ENCODE peak calls at places on chromosomes 16 and 17, in four cellular contexts. V, M, P and U are unnamed samples.

GRCh38 chr16:86199871-86200700 is 301.1 kb downstream of the IRF8 start:
- DNase-seq in V (no peak), M (no peak), P (no peak), U (no peak)

GRCh38 chr16:25135239-25135878 is 23.8 kb downstream of the LCMT1 start:
- DNase-seq in V (no peak), M (no peak), P (peak; percentile 25), U (no peak)

GRCh38 chr17:77245162-77245926 is 104.6 kb downstream of the SEC14L1 start:
- DNase-seq in V (no peak), M (no peak), P (no peak), U (no peak)

GRCh38 chr16:23509441-23509754 is 896 bp downstream of the GGA2 start:
- DNase-seq in V (no peak), M (no peak), P (no peak), U (no peak)

GRCh38 chr17:19344311-19345066 is 18.0 kb downstream of the B9D1 start:
- DNase-seq in V (no peak), M (no peak), P (no peak), U (no peak)

GRCh38 chr16:2473999-2474876 is 689 bp upstream of the TBC1D24 start:
- DNase-seq in V (no peak), M (peak; percentile 74), P (no peak), U (peak; percentile 41)

GRCh38 chr17:491086-492014 is 138.7 kb upstream of the RPH3AL start:
- DNase-seq in V (no peak), M (peak; percentile 18), P (peak; percentile 51), U (peak; percentile 41)

GRCh38 chr17:58006563-58006923 is 503 bp downstream of the SRSF1 start:
- DNase-seq in V (no peak), M (peak; percentile 90), P (peak; percentile 77), U (peak; percentile 70)

GRCh38 chr16:80948886-80949502 is 57.7 kb downstream of the CMC2 start:
- DNase-seq in V (no peak), M (peak; percentile 81), P (peak; percentile 62), U (peak; percentile 31)

GRCh38 chr16:48393843-48394703 is 8.9 kb upstream of the SIAH1 start:
- DNase-seq in V (no peak), M (peak; percentile 51), P (no peak), U (no peak)

GRCh38 chr16:54080524-54081008 is 206.0 kb downstream of the IRX3 start:
- DNase-seq in V (no peak), M (no peak), P (peak; percentile 94), U (no peak)

GRCh38 chr16:16861546-16861945 is 482.6 kb downstream of the NPIPA7 start:
- DNase-seq in V (no peak), M (peak; percentile 66), P (peak; percentile 49), U (no peak)

GRCh38 chr16:10808850-10809249 is 9.7 kb downstream of the TVP23A start:
- DNase-seq in V (no peak), M (no peak), P (no peak), U (no peak)

GRCh38 chr17:1515640-1516402 is 591 bp downstream of the INPP5K start:
- DNase-seq in V (peak; percentile 49), M (peak; percentile 79), P (peak; percentile 71), U (peak; percentile 53)

GRCh38 chr17:27578718-27579085 is 52.3 kb upstream of the LGALS9 start:
- DNase-seq in V (no peak), M (peak; percentile 78), P (peak; percentile 45), U (no peak)

GRCh38 chr17:55271958-55272710 is 7.4 kb downstream of the HLF start:
- DNase-seq in V (no peak), M (no peak), P (no peak), U (no peak)

GRCh38 chr17:50793007-50793406 is 25.7 kb upstream of the ANKRD40CL start:
- DNase-seq in V (no peak), M (no peak), P (no peak), U (peak; percentile 32)

GRCh38 chr16:16009396-16009795 is 60.0 kb downstream of the ABCC1 start:
- DNase-seq in V (no peak), M (no peak), P (no peak), U (no peak)

GRCh38 chr16:69160192-69160591 is 26.8 kb upstream of the SNTB2 start:
- DNase-seq in V (no peak), M (no peak), P (no peak), U (no peak)

GRCh38 chr17:10135539-10136257 is 62.7 kb downstream of the GAS7 start:
- DNase-seq in V (no peak), M (no peak), P (no peak), U (no peak)

GRCh38 chr16:70746040-70746707 is 54.8 kb downstream of the VAC14 start:
- DNase-seq in V (no peak), M (peak; percentile 44), P (peak; percentile 92), U (peak; percentile 74)

GRCh38 chr16:71930013-71930563 is 34.8 kb downstream of the IST1 start:
- DNase-seq in V (no peak), M (no peak), P (no peak), U (no peak)

GRCh38 chr16:21685034-21685455 is 21.3 kb downstream of the OTOA start:
- DNase-seq in V (no peak), M (peak; percentile 26), P (no peak), U (no peak)

GRCh38 chr16:47779201-47780016 is 318.3 kb downstream of the PHKB start:
- DNase-seq in V (no peak), M (peak; percentile 65), P (no peak), U (no peak)

GRCh38 chr16:2835638-2836493 is 5.8 kb downstream of the ZG16B start:
- DNase-seq in V (peak; percentile 72), M (no peak), P (peak; percentile 72), U (peak; percentile 50)

GRCh38 chr16:3825940-3826339 is 54.6 kb downstream of the CREBBP start:
- DNase-seq in V (no peak), M (no peak), P (no peak), U (no peak)

GRCh38 chr16:49494386-49495150 is 121.0 kb downstream of the C16orf78 start:
- DNase-seq in V (no peak), M (no peak), P (no peak), U (no peak)

GRCh38 chr16:82043680-82044584 is 8.9 kb downstream of the HSD17B2 start:
- DNase-seq in V (no peak), M (no peak), P (no peak), U (no peak)

GRCh38 chr16:51526622-51527021 is 375.6 kb upstream of the SALL1 start:
- DNase-seq in V (no peak), M (no peak), P (no peak), U (no peak)

GRCh38 chr16:51535591-51535990 is 384.5 kb upstream of the SALL1 start:
- DNase-seq in V (no peak), M (no peak), P (no peak), U (no peak)

GRCh38 chr16:51531271-51531670 is 380.2 kb upstream of the SALL1 start:
- DNase-seq in V (no peak), M (no peak), P (no peak), U (no peak)

GRCh38 chr16:51527349-51527748 is 376.3 kb upstream of the SALL1 start:
- DNase-seq in V (no peak), M (no peak), P (no peak), U (no peak)

GRCh38 chr16:51532551-51532950 is 381.5 kb upstream of the SALL1 start:
- DNase-seq in V (no peak), M (no peak), P (no peak), U (no peak)
- TF ChIP-seq GABPA in V (no peak), M (no peak), P (no peak), U (no peak)

DNA sequence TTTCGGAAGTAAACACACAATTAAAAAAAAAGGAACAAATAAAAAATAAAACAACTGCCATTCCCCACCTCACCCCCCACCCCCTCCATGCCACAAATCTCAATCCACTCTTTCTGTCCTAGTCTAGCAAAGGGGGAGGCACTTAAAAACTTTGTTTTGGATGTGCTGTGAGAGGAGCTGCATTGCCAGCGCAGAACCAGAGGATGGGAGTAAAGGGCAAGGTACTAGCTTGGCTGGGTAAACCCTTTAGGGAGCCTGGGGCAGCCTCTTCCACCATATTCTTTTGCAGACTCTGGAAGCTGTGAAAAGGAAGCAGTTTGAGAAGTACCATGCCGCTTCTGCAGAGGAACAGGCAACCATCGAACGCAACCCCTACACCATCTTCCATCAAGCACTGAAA is 1.4 kb downstream of the MRPS7 start:
- DNase-seq in V (no peak), M (no peak), P (no peak), U (no peak)
- TF ChIP-seq CTCF in V (no peak), M (peak; percentile 14), P (peak; percentile 57), U (peak; percentile 41)

DNA sequence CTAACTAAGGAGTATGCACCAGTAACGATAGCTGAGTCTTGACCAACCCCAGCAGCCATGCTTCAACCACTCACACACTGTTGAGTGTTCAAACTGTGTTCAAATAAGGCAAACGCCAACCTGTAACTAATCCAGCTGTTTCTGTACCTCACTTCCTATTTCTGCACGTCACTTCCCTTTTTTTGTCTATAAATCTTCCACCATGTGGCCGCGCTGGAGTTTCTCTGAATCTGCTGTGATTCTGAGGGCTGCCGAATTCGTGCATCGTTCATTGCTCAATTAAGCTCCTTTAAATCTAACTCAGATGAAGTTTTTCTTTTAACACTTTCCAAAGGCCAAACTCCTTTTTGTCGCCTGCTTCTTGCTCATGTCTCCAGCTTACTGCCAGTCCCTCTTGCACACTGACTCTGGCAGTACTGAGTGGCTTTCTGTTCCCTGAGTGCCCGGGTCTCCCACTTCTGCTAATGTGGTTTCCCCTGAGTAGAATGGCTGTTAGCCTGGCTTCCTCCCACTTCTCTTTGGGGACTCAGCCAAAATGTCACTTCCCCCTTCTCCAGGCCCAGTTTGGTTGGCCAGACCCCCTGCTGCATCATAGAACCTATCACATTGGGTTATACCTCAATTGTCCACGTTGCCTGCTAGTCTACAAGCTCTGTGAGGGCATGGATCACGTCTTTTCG is 304.2 kb downstream of the HS3ST3B1 start:
- DNase-seq in V (no peak), M (no peak), P (no peak), U (peak; percentile 56)
- TF ChIP-seq GABPA in V (no peak), M (peak; percentile 68), P (no peak), U (peak; percentile 72)

GRCh38 chr17:4596636-4597380 is 12.5 kb downstream of the SMTNL2 start:
- DNase-seq in V (no peak), M (no peak), P (no peak), U (no peak)

GRCh38 chr17:4591529-4591928 is 7.2 kb downstream of the SMTNL2 start:
- DNase-seq in V (no peak), M (no peak), P (no peak), U (no peak)

GRCh38 chr17:4592240-4593005 is 8.1 kb downstream of the SMTNL2 start:
- DNase-seq in V (no peak), M (no peak), P (no peak), U (no peak)

GRCh38 chr17:4593021-4593797 is 8.9 kb downstream of the SMTNL2 start:
- DNase-seq in V (no peak), M (no peak), P (no peak), U (no peak)

DNA sequence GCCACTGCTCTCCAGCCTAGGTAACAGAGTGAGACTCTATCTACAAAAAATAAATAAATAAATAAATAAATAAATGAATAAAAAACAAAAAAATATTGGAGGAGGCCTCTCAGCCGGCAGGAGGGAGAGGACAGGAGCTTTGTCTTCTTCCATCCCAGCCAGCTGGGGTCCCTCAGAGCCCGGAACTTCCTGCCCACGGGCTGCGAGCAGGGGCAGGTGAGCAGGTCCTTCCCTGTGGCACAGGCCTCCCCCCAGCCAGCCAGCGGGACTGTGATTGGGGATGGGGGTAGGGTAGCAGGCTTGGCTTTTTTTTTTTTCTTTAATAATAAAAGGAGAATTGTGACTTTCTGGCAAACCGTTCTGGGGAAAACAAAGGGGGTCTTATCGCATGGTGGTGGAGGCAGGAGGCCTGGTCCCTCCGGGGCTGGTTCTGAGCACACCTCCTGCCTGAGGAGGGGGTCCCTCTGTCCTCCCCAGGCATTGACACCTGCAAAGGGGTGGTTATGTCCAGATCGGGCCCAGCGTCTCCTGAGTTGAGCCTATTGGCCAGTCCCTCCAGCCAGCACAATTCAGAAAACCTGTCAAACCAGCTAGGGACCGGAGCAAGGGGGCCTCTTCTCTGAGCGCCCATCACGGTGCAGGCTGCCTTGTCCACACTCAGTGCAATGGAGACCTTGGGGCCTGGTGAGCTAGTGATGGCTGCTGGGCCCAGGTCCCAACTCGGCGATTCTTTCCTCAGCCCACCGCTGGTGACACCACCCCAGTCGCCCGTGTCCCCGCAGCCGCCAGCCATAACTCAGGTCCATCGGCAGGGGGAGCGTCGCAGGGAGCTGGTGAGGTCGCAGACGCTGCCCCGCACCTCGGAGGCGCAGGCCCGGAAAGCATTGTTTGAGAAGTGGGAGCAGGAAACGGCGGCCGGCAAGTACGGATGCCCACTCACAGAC is 10.3 kb downstream of the SMTNL2 start:
- DNase-seq in V (no peak), M (peak; percentile 64), P (no peak), U (peak; percentile 11)
- TF ChIP-seq CTCF in V (peak; percentile 57), M (peak; percentile 73), P (no peak), U (no peak)